ENCODE peak calls at places on chromosomes 6 and 20, in nine cellular contexts. G is lung, Z is mammary epithelial cell, V is hepatocyte, A is heart right ventricle, I is astrocyte, D is IMR-90, W is heart left ventricle, J is dorsolateral prefrontal cortex. E is an unnamed sample. For H3K27me3, the result is how much of the 10 kb centered on the place peaks cover.

GRCh38 chr6:37488464-37488863 is 11.2 kb downstream of the CCDC167 start:
- DNase-seq in G (no peak), Z (no peak), V (no peak), A (no peak), I (no peak), D (no peak), W (no peak), J (peak), E (no peak)

GRCh38 chr20:37282558-37282957 is 6.9 kb upstream of the MANBAL start:
- DNase-seq in G (no peak), Z (peak), V (peak), A (no peak), I (peak), D (peak), W (no peak), J (no peak), E (peak)

GRCh38 chr6:113371106-113371505 is 486.0 kb upstream of the MARCKS start:
- DNase-seq in G (no peak), Z (no peak), V (no peak), A (no peak), I (no peak), D (no peak), W (no peak), J (no peak), E (no peak)

GRCh38 chr20:32224463-32224862 is 16.8 kb downstream of the POFUT1 start:
- DNase-seq in G (no peak), Z (no peak), V (peak), A (no peak), I (no peak), D (no peak), W (no peak), J (no peak), E (no peak)

GRCh38 chr6:168149015-168149414 is 70.0 kb upstream of the FRMD1 start:
- DNase-seq in G (no peak), Z (no peak), V (no peak), A (no peak), I (no peak), D (no peak), W (no peak), J (no peak), E (no peak)

GRCh38 chr6:71386215-71386614 is 97.6 kb downstream of the OGFRL1 start:
- DNase-seq in G (no peak), Z (peak), V (no peak), A (no peak), I (no peak), D (no peak), W (no peak), J (no peak), E (no peak)

GRCh38 chr6:150299873-150300485 is 68.8 kb upstream of the IYD start:
- DNase-seq in G (no peak), Z (no peak), V (no peak), A (no peak), I (no peak), D (no peak), W (no peak), J (no peak), E (no peak)

GRCh38 chr6:101597711-101598110 is 204.2 kb downstream of the GRIK2 start:
- DNase-seq in G (no peak), Z (peak), V (no peak), A (no peak), I (peak), D (peak), W (no peak), J (no peak), E (peak)

GRCh38 chr6:73580247-73581149 is 59.7 kb upstream of the EEF1A1 start:
- DNase-seq in G (peak), Z (peak), V (peak), A (peak), I (peak), D (peak), W (peak), J (peak), E (peak)

GRCh38 chr20:38052870-38053269 is 19.3 kb downstream of the RPRD1B start:
- DNase-seq in G (no peak), Z (no peak), V (no peak), A (no peak), I (no peak), D (no peak), W (no peak), J (no peak), E (no peak)

GRCh38 chr6:148339766-148340165 is 2.9 kb upstream of the SASH1 start:
- DNase-seq in G (no peak), Z (no peak), V (no peak), A (no peak), I (no peak), D (no peak), W (no peak), J (no peak), E (no peak)
- H3K27me3 ChIP-seq in G (under half), Z (under half), V (under half), A (under half), I (under half), D (under half), W (under half), J (under half), E (under half)

GRCh38 chr20:62891111-62891510 is 29.5 kb upstream of the TCFL5 start:
- DNase-seq in G (no peak), Z (no peak), V (no peak), A (no peak), I (no peak), D (peak), W (no peak), J (no peak), E (no peak)
- TF ChIP-seq CTCF in G (no peak), Z (no peak), V (no peak), A (no peak), I (no peak), D (no peak), W (no peak), J (no peak), E (no peak)

GRCh38 chr6:27312950-27313271 is 838 bp upstream of the POM121L2 start:
- DNase-seq in G (no peak), Z (no peak), V (no peak), A (no peak), I (no peak), D (no peak), W (no peak), J (no peak), E (no peak)
- H3K4me3 ChIP-seq in G (no peak), Z (peak), V (no peak), A (peak), I (peak), D (no peak), W (no peak), J (peak), E (peak)

DNA sequence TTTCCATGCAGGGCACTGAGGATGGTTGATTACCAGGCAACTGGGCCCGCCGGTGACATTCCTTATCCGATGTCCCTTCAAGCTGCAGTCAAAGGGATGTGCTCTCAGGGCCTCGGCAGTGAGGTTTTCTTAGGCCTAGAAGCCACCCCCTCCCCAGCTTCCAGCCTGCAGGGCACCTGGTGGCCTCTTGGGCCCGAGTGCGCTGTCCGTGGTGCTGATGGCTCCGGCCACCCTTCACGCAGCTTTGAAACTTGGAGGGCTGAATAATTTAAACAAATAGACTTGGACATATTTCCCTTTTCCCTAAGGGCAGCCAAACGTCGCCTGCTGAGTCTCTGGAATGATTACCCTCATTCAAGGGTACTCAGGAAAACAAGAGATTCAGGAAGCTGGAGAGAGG is 8.9 kb upstream of the MLN start:
- DNase-seq in G (no peak), Z (peak), V (peak), A (peak), I (peak), D (peak), W (peak), J (no peak), E (peak)
- H3K27me3 ChIP-seq in G (under half), Z (under half), V (under half), A (half or more), I (under half), D (half or more), W (under half), J (under half), E (under half)

DNA sequence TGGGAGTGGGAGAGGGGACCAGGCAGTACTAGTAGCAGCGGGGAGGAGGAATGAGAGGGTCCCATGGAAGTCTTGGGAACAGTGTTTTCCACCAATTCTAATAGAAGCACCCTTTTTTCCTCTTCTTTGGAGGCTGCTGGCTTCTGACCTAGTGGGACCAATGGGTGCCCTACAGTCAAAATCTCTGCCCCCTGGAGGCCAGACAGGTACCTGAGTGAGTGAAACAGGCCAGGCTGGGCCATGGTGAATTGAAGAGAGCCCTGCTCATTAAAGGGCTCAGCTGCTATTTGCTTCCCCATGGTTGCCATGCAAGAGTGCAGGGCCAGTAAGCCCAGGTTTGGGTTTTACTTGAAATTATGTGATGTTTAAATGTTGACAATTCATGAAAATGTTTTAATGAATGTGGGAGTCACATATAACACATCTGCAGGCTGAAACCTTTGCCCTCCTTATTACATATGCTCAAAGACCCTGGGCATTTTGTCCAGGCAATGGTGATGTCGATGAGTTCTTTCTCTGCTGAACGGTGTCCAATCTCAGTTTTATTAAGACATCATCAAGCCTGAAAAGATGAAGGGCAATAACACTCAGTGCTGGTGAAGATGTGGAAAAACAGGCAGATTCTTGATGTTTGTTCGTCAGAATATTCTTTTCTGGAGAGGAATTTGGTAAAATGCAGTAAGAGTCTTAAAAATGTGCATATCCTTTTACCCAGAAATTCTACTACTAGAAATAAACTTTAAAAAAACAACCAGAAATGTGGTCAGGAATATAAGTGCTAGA is 42.3 kb upstream of the OCSTAMP start:
- DNase-seq in G (no peak), Z (no peak), V (no peak), A (no peak), I (no peak), D (no peak), W (no peak), J (no peak), E (no peak)
- TF ChIP-seq CTCF in G (no peak), Z (no peak), V (no peak), A (no peak), I (no peak), D (no peak), W (no peak), J (no peak), E (no peak)

DNA sequence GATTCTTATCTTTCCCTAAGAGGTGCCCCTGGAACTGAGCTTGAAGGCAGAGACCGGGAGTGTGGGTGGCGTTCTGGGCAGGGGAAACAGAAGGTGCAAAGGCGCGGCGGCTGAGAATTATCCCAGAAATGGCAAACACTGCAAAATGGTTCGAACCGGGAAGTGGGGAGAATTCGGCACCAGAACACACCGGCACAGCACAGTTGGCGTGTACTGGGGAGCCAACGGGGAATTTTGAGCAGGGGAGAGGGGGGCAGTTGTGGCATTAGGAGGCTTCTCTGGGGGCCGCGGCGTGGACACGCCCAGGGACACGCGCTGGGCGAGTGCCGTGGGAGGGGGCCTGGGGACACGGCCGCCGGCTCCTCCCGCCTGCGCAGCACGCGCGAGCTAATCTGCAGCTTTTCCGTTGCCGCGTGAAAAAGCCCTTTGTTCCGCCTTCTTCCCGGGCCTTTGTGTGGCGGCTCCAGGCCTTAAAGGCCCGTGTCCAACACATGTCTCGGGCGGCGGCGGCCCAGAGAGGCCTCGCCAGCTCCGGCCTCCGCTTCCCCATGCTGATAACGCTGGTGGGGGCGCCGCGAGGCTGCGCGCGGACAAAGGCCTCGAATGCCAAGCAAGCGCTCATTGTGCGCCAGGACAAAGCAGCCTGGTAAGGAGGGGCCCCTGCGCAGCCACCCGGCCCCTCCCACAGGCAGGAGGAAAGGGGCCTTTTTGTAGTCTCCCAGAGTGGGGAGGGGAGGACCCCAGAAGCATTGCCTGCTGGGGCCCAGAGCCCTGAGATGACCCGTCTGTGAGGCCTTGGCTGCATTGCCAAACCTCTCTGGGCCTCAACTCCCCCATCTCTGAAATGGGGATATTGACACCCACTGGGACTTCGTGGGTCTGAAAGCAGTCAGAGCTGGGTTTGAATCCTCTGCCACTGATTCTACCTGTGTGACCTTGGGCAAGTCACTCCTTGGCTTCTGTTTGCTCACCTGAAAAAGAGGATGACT is 82.8 kb downstream of the CD40 start:
- DNase-seq in G (no peak), Z (no peak), V (no peak), A (no peak), I (no peak), D (no peak), W (no peak), J (peak), E (no peak)
- H3K4me3 ChIP-seq in G (no peak), Z (no peak), V (no peak), A (no peak), I (no peak), D (no peak), W (no peak), J (peak), E (no peak)

E was measured in brain microvascular endothelial cell.